ENCODE peak calls at places on chromosomes 7 and 10, in five cellular contexts. One of them, this sample, is unnamed.

GRCh38 chr7:40457776-40458480 is 323.1 kb downstream of the SUGCT start:
- DNase-seq in SK-N-MC: no peak
- DNase-seq in CD8-positive, alpha-beta memory T cell: no peak
- DNase-seq in A549: no peak
- DNase-seq in fibroblast of lung: no peak
- DNase-seq in this sample: no peak

GRCh38 chr10:122333037-122333436 is 41.5 kb upstream of the PLEKHA1 start:
- DNase-seq in SK-N-MC: no peak
- DNase-seq in CD8-positive, alpha-beta memory T cell: no peak
- DNase-seq in A549: no peak
- DNase-seq in fibroblast of lung: no peak
- DNase-seq in this sample: no peak

GRCh38 chr7:124723012-124723411 is 42.6 kb downstream of the GPR37 start:
- DNase-seq in SK-N-MC: no peak
- DNase-seq in CD8-positive, alpha-beta memory T cell: no peak
- DNase-seq in A549: peak; percentile 64
- DNase-seq in fibroblast of lung: peak; percentile 60
- DNase-seq in this sample: no peak

GRCh38 chr7:97004931-97005763 is at the start of gene DLX6:
- DNase-seq in SK-N-MC: no peak
- DNase-seq in CD8-positive, alpha-beta memory T cell: no peak
- DNase-seq in A549: peak; percentile 84
- DNase-seq in fibroblast of lung: peak; percentile 47
- DNase-seq in this sample: peak; percentile 79

GRCh38 chr10:93746844-93747284 is 10.9 kb upstream of the LGI1 start:
- DNase-seq in SK-N-MC: no peak
- DNase-seq in CD8-positive, alpha-beta memory T cell: no peak
- DNase-seq in A549: peak; percentile 59
- DNase-seq in fibroblast of lung: peak; percentile 90
- DNase-seq in this sample: no peak

GRCh38 chr10:97195654-97196212 is 10.0 kb upstream of the SLIT1 start:
- DNase-seq in SK-N-MC: no peak
- DNase-seq in CD8-positive, alpha-beta memory T cell: no peak
- DNase-seq in A549: no peak
- DNase-seq in fibroblast of lung: no peak
- DNase-seq in this sample: peak; percentile 27

GRCh38 chr7:92279429-92280031 is 33.8 kb downstream of the ANKIB1 start:
- DNase-seq in SK-N-MC: no peak
- DNase-seq in CD8-positive, alpha-beta memory T cell: no peak
- DNase-seq in A549: no peak
- DNase-seq in fibroblast of lung: no peak
- DNase-seq in this sample: no peak

GRCh38 chr10:92573798-92574544 is at the start of gene IDE:
- DNase-seq in SK-N-MC: no peak
- DNase-seq in CD8-positive, alpha-beta memory T cell: peak; percentile 69
- DNase-seq in A549: peak; percentile 91
- DNase-seq in fibroblast of lung: peak; percentile 88
- DNase-seq in this sample: peak; percentile 82

GRCh38 chr10:131843881-131844284 is 56.9 kb upstream of the PPP2R2D start:
- DNase-seq in SK-N-MC: no peak
- DNase-seq in CD8-positive, alpha-beta memory T cell: no peak
- DNase-seq in A549: no peak
- DNase-seq in fibroblast of lung: no peak
- DNase-seq in this sample: peak; percentile 2

GRCh38 chr7:121163699-121164098 is 165.1 kb upstream of the WNT16 start:
- DNase-seq in SK-N-MC: no peak
- DNase-seq in CD8-positive, alpha-beta memory T cell: no peak
- DNase-seq in A549: no peak
- DNase-seq in fibroblast of lung: no peak
- DNase-seq in this sample: no peak

GRCh38 chr7:148382585-148382984 is 208.0 kb upstream of the C7orf33 start:
- DNase-seq in SK-N-MC: no peak
- DNase-seq in CD8-positive, alpha-beta memory T cell: no peak
- DNase-seq in A549: no peak
- DNase-seq in fibroblast of lung: no peak
- DNase-seq in this sample: no peak

DNA sequence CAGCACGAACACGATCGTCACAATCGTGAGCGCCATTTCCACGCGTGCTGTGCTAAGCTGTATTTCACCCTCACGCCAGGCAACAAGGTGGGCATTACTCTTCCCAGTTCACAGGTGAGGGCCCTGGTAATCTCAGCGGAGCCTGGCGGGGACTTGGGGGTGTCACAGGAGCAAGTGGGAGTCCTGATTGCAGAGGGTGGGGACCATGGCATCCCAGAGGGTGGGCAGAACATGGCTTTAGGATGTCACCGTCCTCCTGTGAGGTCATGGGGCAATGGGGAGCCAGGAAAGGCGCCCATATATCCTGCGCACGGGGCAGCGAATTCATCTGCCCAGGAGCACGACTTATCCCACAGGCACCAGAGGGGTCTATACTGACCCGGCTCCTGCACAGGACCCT is 489.8 kb downstream of the DNAJB6 start:
- DNase-seq in SK-N-MC: no peak
- DNase-seq in CD8-positive, alpha-beta memory T cell: no peak
- DNase-seq in A549: no peak
- DNase-seq in fibroblast of lung: no peak
- DNase-seq in this sample: no peak
- H3K9me3 ChIP-seq in SK-N-MC: no peaks in the 10 kb centered on the region
- H3K9me3 ChIP-seq in CD8-positive, alpha-beta memory T cell: no peaks in the 10 kb centered on the region
- H3K9me3 ChIP-seq in A549: no peaks in the 10 kb centered on the region
- H3K9me3 ChIP-seq in fibroblast of lung: no peaks in the 10 kb centered on the region
- H3K9me3 ChIP-seq in this sample: no peaks in the 10 kb centered on the region

DNA sequence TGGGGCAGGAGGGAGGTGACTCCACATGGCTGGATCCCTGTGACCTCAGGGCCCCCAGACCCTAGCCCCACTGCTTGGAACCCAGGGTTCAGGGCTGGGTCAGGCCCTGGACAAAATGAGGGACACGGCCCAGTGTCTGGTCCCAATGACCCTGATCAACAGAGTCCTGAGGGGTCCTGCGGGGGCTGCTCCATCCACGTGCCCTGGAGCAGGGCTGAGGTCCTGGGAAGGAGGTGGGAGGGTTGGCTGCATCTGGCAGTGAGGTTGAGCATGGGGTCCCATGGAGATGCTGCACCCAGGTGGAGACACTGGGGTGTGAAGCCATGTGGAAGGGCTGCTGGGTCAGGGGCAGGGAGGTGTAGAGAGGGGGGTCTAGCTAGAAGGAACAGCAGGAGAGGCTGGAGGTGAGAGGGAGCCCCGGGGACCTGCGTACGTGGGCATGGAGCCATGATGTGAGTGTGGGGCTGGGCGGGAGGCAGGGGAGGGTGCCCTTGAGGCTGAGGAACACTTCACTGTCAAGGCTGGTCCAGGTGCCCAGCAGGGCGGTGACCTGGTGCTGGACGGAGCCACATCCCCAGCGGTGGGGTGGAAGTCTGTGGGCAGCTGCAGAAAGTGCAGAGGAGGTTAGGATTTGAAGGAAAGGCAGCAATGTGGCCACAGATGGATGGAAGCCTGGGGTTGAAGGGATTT is 604 bp downstream of the SCART1 start:
- DNase-seq in SK-N-MC: no peak
- DNase-seq in CD8-positive, alpha-beta memory T cell: no peak
- DNase-seq in A549: no peak
- DNase-seq in fibroblast of lung: no peak
- DNase-seq in this sample: no peak
- H3K9me3 ChIP-seq in SK-N-MC: no peaks in the 10 kb centered on the region
- H3K9me3 ChIP-seq in CD8-positive, alpha-beta memory T cell: no peaks in the 10 kb centered on the region
- H3K9me3 ChIP-seq in A549: peaks cover 7% of the 10 kb centered on the region
- H3K9me3 ChIP-seq in fibroblast of lung: no peaks in the 10 kb centered on the region
- H3K9me3 ChIP-seq in this sample: no peaks in the 10 kb centered on the region

DNA sequence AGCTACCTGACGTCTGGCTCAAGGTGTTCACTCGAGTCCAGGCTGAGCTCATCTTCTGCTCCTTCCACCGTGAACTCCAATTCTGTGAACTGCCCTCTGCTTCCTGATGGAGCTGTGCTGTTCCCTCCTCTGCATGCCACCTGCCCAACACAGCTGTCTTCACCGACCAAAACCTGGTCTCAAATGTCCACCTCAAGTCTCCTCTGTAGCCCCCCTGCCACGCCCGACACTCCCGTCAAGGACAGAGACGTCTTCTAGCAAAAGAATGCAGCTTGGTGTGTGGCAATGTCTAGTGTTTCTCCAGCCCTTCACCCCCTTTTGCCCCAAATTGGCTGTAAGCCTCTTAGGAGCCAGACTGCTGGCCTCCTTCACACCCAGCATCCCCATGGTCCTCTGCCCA is 305.1 kb downstream of the DNAJB6 start:
- DNase-seq in SK-N-MC: no peak
- DNase-seq in CD8-positive, alpha-beta memory T cell: no peak
- DNase-seq in A549: no peak
- DNase-seq in fibroblast of lung: no peak
- DNase-seq in this sample: no peak
- H3K9me3 ChIP-seq in SK-N-MC: no peaks in the 10 kb centered on the region
- H3K9me3 ChIP-seq in CD8-positive, alpha-beta memory T cell: no peaks in the 10 kb centered on the region
- H3K9me3 ChIP-seq in A549: peaks cover 37% of the 10 kb centered on the region
- H3K9me3 ChIP-seq in fibroblast of lung: no peaks in the 10 kb centered on the region
- H3K9me3 ChIP-seq in this sample: no peaks in the 10 kb centered on the region

DNA sequence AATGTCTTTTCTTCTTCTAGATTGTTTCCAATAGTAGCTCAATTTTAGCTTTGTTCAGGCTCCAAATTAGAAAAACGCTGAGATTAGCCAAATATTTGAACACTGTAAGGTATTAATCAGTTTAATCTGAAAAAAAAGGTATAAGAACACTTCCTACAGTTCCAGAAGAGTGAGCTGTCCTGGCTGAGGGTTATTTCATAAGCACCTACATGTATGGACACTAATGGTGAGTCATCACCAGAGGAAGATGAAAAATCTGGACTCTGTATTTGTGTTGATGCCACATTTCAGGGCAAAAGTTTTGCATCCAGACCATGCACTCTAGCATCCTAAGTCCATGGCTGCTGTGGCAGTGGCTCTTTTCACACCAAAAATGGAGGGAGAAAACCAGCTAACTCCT is 189.5 kb downstream of the ANKRD30A start:
- DNase-seq in SK-N-MC: no peak
- DNase-seq in CD8-positive, alpha-beta memory T cell: no peak
- DNase-seq in A549: peak; percentile 22
- DNase-seq in fibroblast of lung: no peak
- DNase-seq in this sample: no peak
- H3K9me3 ChIP-seq in SK-N-MC: no peaks in the 10 kb centered on the region
- H3K9me3 ChIP-seq in CD8-positive, alpha-beta memory T cell: no peaks in the 10 kb centered on the region
- H3K9me3 ChIP-seq in A549: no peaks in the 10 kb centered on the region
- H3K9me3 ChIP-seq in fibroblast of lung: no peaks in the 10 kb centered on the region
- H3K9me3 ChIP-seq in this sample: no peaks in the 10 kb centered on the region

DNA sequence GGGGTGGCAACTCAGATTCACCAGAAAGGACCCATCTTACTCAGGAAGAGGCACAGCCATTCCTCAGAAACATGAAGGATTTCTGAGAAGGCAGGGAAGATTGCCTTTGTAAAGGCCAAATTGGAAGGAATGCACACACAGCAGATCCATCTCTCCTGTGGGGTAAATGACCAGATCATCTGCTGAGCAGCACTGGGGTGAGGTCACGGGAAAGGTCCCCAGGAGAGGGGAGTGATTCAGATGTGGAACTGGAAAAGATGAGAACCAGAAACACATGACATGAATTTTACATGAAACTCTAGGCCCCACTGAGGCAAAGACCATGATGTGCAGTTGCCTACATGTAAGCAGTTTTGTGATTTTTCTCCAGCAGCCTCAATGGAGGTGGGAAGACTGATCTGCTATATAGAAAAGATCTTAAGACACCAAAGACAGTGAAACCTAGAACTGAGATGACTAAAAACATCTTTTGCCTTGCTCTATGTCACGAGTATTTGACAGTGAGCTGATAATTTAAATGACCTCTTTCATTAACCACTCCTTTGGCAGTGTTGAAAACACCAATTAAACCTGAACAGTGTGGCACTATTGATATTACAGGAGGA is 91.6 kb downstream of the AMPH start:
- DNase-seq in SK-N-MC: no peak
- DNase-seq in CD8-positive, alpha-beta memory T cell: no peak
- DNase-seq in A549: no peak
- DNase-seq in fibroblast of lung: no peak
- DNase-seq in this sample: no peak
- H3K9me3 ChIP-seq in SK-N-MC: no peaks in the 10 kb centered on the region
- H3K9me3 ChIP-seq in CD8-positive, alpha-beta memory T cell: no peaks in the 10 kb centered on the region
- H3K9me3 ChIP-seq in A549: no peaks in the 10 kb centered on the region
- H3K9me3 ChIP-seq in fibroblast of lung: no peaks in the 10 kb centered on the region
- H3K9me3 ChIP-seq in this sample: peaks cover 4% of the 10 kb centered on the region